ENCODE peak calls at places on chromosomes 2 and 18, in six cellular contexts. One of them, this sample, is unnamed.

GRCh38 chr2:71566271-71566858 is 113.0 kb downstream of the DYSF start:
- DNase-seq in neural crest cell: no peak
- DNase-seq in type B pancreatic cell: no peak
- DNase-seq in fibroblast of lung: peak; percentile 63
- DNase-seq in HFFc6: peak; percentile 43
- DNase-seq in HL-60: no peak
- DNase-seq in this sample: no peak

GRCh38 chr2:240604291-240604938 is 17.9 kb downstream of the CAPN10 start:
- DNase-seq in type B pancreatic cell: no peak
- DNase-seq in HL-60: no peak
- DNase-seq in fibroblast of lung: peak; percentile 36
- DNase-seq in neural crest cell: peak; percentile 48
- DNase-seq in HFFc6: peak; percentile 52
- DNase-seq in this sample: peak; percentile 68

GRCh38 chr18:76405761-76406356 is 89.2 kb downstream of the ZNF516 start:
- DNase-seq in HFFc6: no peak
- DNase-seq in type B pancreatic cell: peak; percentile 69
- DNase-seq in HL-60: no peak
- DNase-seq in neural crest cell: peak; percentile 57
- DNase-seq in fibroblast of lung: peak; percentile 36
- DNase-seq in this sample: no peak

GRCh38 chr2:239092571-239093294 is 244.8 kb downstream of the TWIST2 start:
- DNase-seq in HFFc6: no peak
- DNase-seq in type B pancreatic cell: no peak
- DNase-seq in neural crest cell: no peak
- DNase-seq in fibroblast of lung: no peak
- DNase-seq in HL-60: no peak
- DNase-seq in this sample: no peak

GRCh38 chr2:242043538-242044205 is 174.1 kb downstream of the RTP5 start:
- DNase-seq in fibroblast of lung: no peak
- DNase-seq in HFFc6: no peak
- DNase-seq in HL-60: no peak
- DNase-seq in neural crest cell: no peak
- DNase-seq in type B pancreatic cell: no peak
- DNase-seq in this sample: no peak

GRCh38 chr2:231134910-231135650 is 10.2 kb upstream of the HTR2B start:
- DNase-seq in HL-60: no peak
- DNase-seq in type B pancreatic cell: no peak
- DNase-seq in fibroblast of lung: no peak
- DNase-seq in neural crest cell: no peak
- DNase-seq in HFFc6: no peak
- DNase-seq in this sample: no peak

GRCh38 chr2:171996021-171996420 is 3.7 kb upstream of the METAP1D start:
- DNase-seq in neural crest cell: no peak
- DNase-seq in fibroblast of lung: no peak
- DNase-seq in type B pancreatic cell: no peak
- DNase-seq in HL-60: no peak
- DNase-seq in HFFc6: no peak
- DNase-seq in this sample: no peak

GRCh38 chr2:173414823-173415322 is 60.2 kb downstream of the CDCA7 start:
- DNase-seq in type B pancreatic cell: no peak
- DNase-seq in HFFc6: no peak
- DNase-seq in HL-60: no peak
- DNase-seq in fibroblast of lung: peak; percentile 71
- DNase-seq in neural crest cell: no peak
- DNase-seq in this sample: no peak

GRCh38 chr18:38718365-38718901 is 1152.8 kb upstream of the CELF4 start:
- DNase-seq in HL-60: no peak
- DNase-seq in type B pancreatic cell: no peak
- DNase-seq in fibroblast of lung: no peak
- DNase-seq in neural crest cell: no peak
- DNase-seq in HFFc6: no peak
- DNase-seq in this sample: no peak

GRCh38 chr2:208125242-208125641 is 918 bp upstream of the CRYGD start:
- DNase-seq in fibroblast of lung: no peak
- DNase-seq in HL-60: no peak
- DNase-seq in neural crest cell: no peak
- DNase-seq in type B pancreatic cell: no peak
- DNase-seq in HFFc6: no peak
- DNase-seq in this sample: no peak

GRCh38 chr2:237693281-237694039 is 66.1 kb downstream of the LRRFIP1 start:
- DNase-seq in HFFc6: peak; percentile 66
- DNase-seq in HL-60: no peak
- DNase-seq in neural crest cell: no peak
- DNase-seq in fibroblast of lung: peak; percentile 81
- DNase-seq in type B pancreatic cell: no peak
- DNase-seq in this sample: no peak

GRCh38 chr2:68240446-68240845 is 11.9 kb downstream of the PPP3R1 start:
- DNase-seq in type B pancreatic cell: no peak
- DNase-seq in fibroblast of lung: no peak
- DNase-seq in HFFc6: no peak
- DNase-seq in neural crest cell: no peak
- DNase-seq in HL-60: no peak
- DNase-seq in this sample: no peak

GRCh38 chr2:126635281-126635680 is 20.7 kb upstream of the GYPC start:
- DNase-seq in HFFc6: no peak
- DNase-seq in HL-60: no peak
- DNase-seq in fibroblast of lung: no peak
- DNase-seq in neural crest cell: no peak
- DNase-seq in type B pancreatic cell: no peak
- DNase-seq in this sample: no peak

GRCh38 chr2:239590995-239591915 is 190.4 kb upstream of the HDAC4 start:
- DNase-seq in HFFc6: no peak
- DNase-seq in type B pancreatic cell: no peak
- DNase-seq in neural crest cell: no peak
- DNase-seq in fibroblast of lung: no peak
- DNase-seq in HL-60: no peak
- DNase-seq in this sample: peak; percentile 27

GRCh38 chr2:129092871-129093385 is 774.3 kb upstream of the HS6ST1 start:
- DNase-seq in type B pancreatic cell: no peak
- DNase-seq in HFFc6: no peak
- DNase-seq in HL-60: no peak
- DNase-seq in fibroblast of lung: no peak
- DNase-seq in neural crest cell: no peak
- DNase-seq in this sample: no peak

GRCh38 chr2:114128255-114128654 is 238.4 kb downstream of the ACTR3 start:
- DNase-seq in type B pancreatic cell: no peak
- DNase-seq in neural crest cell: no peak
- DNase-seq in fibroblast of lung: no peak
- DNase-seq in HFFc6: no peak
- DNase-seq in HL-60: no peak
- DNase-seq in this sample: no peak

GRCh38 chr2:12589802-12590320 is 126.9 kb upstream of the TRIB2 start:
- DNase-seq in fibroblast of lung: no peak
- DNase-seq in HL-60: no peak
- DNase-seq in neural crest cell: no peak
- DNase-seq in type B pancreatic cell: no peak
- DNase-seq in HFFc6: no peak
- DNase-seq in this sample: no peak

GRCh38 chr2:69830045-69830905 is 815 bp downstream of the GMCL1 start:
- DNase-seq in neural crest cell: peak; percentile 20
- DNase-seq in fibroblast of lung: peak; percentile 29
- DNase-seq in HFFc6: peak; percentile 13
- DNase-seq in type B pancreatic cell: no peak
- DNase-seq in HL-60: peak; percentile 17
- DNase-seq in this sample: peak; percentile 52

GRCh38 chr2:141611-142010 is 95.3 kb upstream of the FAM110C start:
- DNase-seq in HL-60: no peak
- DNase-seq in neural crest cell: no peak
- DNase-seq in HFFc6: no peak
- DNase-seq in type B pancreatic cell: no peak
- DNase-seq in fibroblast of lung: no peak
- DNase-seq in this sample: no peak

GRCh38 chr2:165627463-165627862 is 158.0 kb downstream of the CSRNP3 start:
- DNase-seq in HFFc6: no peak
- DNase-seq in fibroblast of lung: peak; percentile 84
- DNase-seq in neural crest cell: no peak
- DNase-seq in type B pancreatic cell: no peak
- DNase-seq in HL-60: no peak
- DNase-seq in this sample: no peak

GRCh38 chr2:133837441-133838090 is 269.3 kb upstream of the NCKAP5 start:
- DNase-seq in fibroblast of lung: peak; percentile 43
- DNase-seq in neural crest cell: no peak
- DNase-seq in HL-60: no peak
- DNase-seq in HFFc6: peak; percentile 3
- DNase-seq in type B pancreatic cell: no peak
- DNase-seq in this sample: no peak

GRCh38 chr2:43086451-43087221 is 139.8 kb downstream of the ZFP36L2 start:
- DNase-seq in HFFc6: peak; percentile 97
- DNase-seq in type B pancreatic cell: no peak
- DNase-seq in HL-60: no peak
- DNase-seq in fibroblast of lung: peak; percentile 100
- DNase-seq in neural crest cell: no peak
- DNase-seq in this sample: peak; percentile 43

GRCh38 chr18:55064760-55065159 is 105.5 kb upstream of the CCDC68 start:
- DNase-seq in HL-60: no peak
- DNase-seq in type B pancreatic cell: no peak
- DNase-seq in HFFc6: no peak
- DNase-seq in neural crest cell: no peak
- DNase-seq in fibroblast of lung: no peak
- DNase-seq in this sample: no peak

GRCh38 chr18:48848641-48849143 is 102.1 kb downstream of the SMAD7 start:
- DNase-seq in type B pancreatic cell: no peak
- DNase-seq in fibroblast of lung: peak; percentile 73
- DNase-seq in HFFc6: no peak
- DNase-seq in neural crest cell: no peak
- DNase-seq in HL-60: no peak
- DNase-seq in this sample: no peak

GRCh38 chr2:199850718-199851498 is at the start of gene FTCDNL1:
- DNase-seq in HFFc6: peak; percentile 15
- DNase-seq in fibroblast of lung: peak; percentile 49
- DNase-seq in type B pancreatic cell: peak; percentile 75
- DNase-seq in HL-60: peak; percentile 65
- DNase-seq in neural crest cell: peak; percentile 56
- DNase-seq in this sample: peak; percentile 75

GRCh38 chr2:156589381-156590079 is 153.4 kb downstream of the GPD2 start:
- DNase-seq in fibroblast of lung: peak; percentile 39
- DNase-seq in HFFc6: peak; percentile 45
- DNase-seq in HL-60: no peak
- DNase-seq in type B pancreatic cell: no peak
- DNase-seq in neural crest cell: no peak
- DNase-seq in this sample: no peak

GRCh38 chr18:74994502-74995403 is 214.2 kb downstream of the PTGR3 start:
- DNase-seq in neural crest cell: no peak
- DNase-seq in fibroblast of lung: peak; percentile 49
- DNase-seq in HFFc6: no peak
- DNase-seq in type B pancreatic cell: no peak
- DNase-seq in HL-60: no peak
- DNase-seq in this sample: peak; percentile 58

GRCh38 chr2:234603619-234604018 is 106.7 kb upstream of the ARL4C start:
- DNase-seq in HFFc6: no peak
- DNase-seq in type B pancreatic cell: peak; percentile 44
- DNase-seq in HL-60: no peak
- DNase-seq in fibroblast of lung: no peak
- DNase-seq in neural crest cell: no peak
- DNase-seq in this sample: no peak

GRCh38 chr18:8959551-8960135 is 142.9 kb upstream of the NDUFV2 start:
- DNase-seq in fibroblast of lung: no peak
- DNase-seq in HFFc6: no peak
- DNase-seq in type B pancreatic cell: no peak
- DNase-seq in HL-60: no peak
- DNase-seq in neural crest cell: no peak
- DNase-seq in this sample: no peak

GRCh38 chr18:14074187-14074586 is 58.0 kb downstream of the ZNF519 start:
- DNase-seq in type B pancreatic cell: no peak
- DNase-seq in HFFc6: no peak
- DNase-seq in HL-60: no peak
- DNase-seq in fibroblast of lung: no peak
- DNase-seq in neural crest cell: no peak
- DNase-seq in this sample: no peak
- TF ChIP-seq CTCF in type B pancreatic cell: peak; percentile 42
- TF ChIP-seq CTCF in HFFc6: peak; percentile 40
- TF ChIP-seq CTCF in HL-60: peak; percentile 1
- TF ChIP-seq CTCF in fibroblast of lung: no peak
- TF ChIP-seq CTCF in neural crest cell: peak; percentile 34
- TF ChIP-seq CTCF in this sample: no peak

DNA sequence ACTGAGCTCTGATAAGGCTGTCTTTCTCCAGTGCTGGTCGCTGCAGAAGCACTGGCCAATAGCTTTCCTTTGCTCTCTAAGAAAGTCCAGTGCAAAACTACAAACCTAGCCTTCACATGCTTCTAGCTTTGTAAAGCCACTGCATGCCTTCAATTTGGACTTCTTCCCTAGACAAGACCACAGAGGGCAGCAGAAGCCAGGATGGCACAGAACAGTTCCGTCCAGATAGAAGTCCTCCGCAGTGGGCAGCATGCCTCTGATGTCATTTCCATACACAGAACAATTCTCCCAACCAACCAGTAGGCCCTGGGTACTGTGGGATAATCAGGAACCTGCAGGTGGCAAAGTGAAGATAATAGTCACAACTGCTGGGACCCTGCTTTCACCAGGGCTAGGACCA is 3.3 kb downstream of the ST6GAL2 start:
- DNase-seq in neural crest cell: no peak
- DNase-seq in HL-60: no peak
- DNase-seq in HFFc6: no peak
- DNase-seq in fibroblast of lung: no peak
- DNase-seq in type B pancreatic cell: no peak
- DNase-seq in this sample: no peak
- TF ChIP-seq CTCF in neural crest cell: no peak
- TF ChIP-seq CTCF in HL-60: no peak
- TF ChIP-seq CTCF in HFFc6: peak; percentile 23
- TF ChIP-seq CTCF in fibroblast of lung: no peak
- TF ChIP-seq CTCF in type B pancreatic cell: no peak
- TF ChIP-seq CTCF in this sample: no peak

GRCh38 chr18:53566622-53567021 is 657.8 kb downstream of the MBD2 start:
- DNase-seq in neural crest cell: no peak
- DNase-seq in type B pancreatic cell: no peak
- DNase-seq in HL-60: no peak
- DNase-seq in HFFc6: no peak
- DNase-seq in fibroblast of lung: no peak
- DNase-seq in this sample: no peak

DNA sequence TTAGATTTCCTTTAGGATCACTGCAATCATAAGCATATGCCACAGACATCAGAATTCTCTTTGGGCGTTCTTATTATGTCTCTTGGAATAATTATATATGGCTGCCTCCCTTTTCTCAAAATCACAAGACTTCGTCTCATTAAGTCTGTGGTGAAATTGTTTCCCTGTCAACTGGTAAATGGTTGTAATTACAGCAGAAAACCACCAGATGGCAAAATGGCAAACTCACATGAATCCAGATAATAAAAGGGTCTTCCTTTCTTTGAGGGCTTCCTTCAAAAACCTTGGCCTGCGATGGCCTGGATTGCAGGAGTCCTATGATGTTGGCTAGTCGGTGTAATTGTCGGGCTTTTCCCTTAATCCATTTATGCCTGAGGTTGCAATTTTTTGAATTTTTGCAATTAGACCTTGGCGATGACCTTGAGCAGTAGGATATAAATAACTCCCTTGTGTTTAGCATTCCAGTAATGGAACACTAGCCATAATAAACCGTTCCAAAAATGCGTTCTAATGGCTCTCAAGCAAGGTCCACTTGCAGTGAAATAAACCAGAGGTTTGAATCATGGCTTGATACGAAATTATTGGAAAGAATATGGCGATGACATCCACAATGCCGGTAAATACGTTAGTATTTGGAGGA is 656.4 kb downstream of the MBD2 start:
- DNase-seq in neural crest cell: peak; percentile 4
- DNase-seq in fibroblast of lung: peak; percentile 16
- DNase-seq in HL-60: no peak
- DNase-seq in type B pancreatic cell: no peak
- DNase-seq in HFFc6: peak; percentile 33
- DNase-seq in this sample: no peak
- TF ChIP-seq CTCF in neural crest cell: peak; percentile 75
- TF ChIP-seq CTCF in fibroblast of lung: peak; percentile 47
- TF ChIP-seq CTCF in HL-60: peak; percentile 60
- TF ChIP-seq CTCF in type B pancreatic cell: peak; percentile 79
- TF ChIP-seq CTCF in HFFc6: peak; percentile 83
- TF ChIP-seq CTCF in this sample: peak; percentile 53

GRCh38 chr2:95301186-95301585 is 4.0 kb downstream of the KCNIP3 start:
- DNase-seq in HFFc6: no peak
- DNase-seq in fibroblast of lung: no peak
- DNase-seq in HL-60: no peak
- DNase-seq in type B pancreatic cell: no peak
- DNase-seq in neural crest cell: no peak
- DNase-seq in this sample: no peak
- TF ChIP-seq CTCF in HFFc6: no peak
- TF ChIP-seq CTCF in fibroblast of lung: no peak
- TF ChIP-seq CTCF in HL-60: no peak
- TF ChIP-seq CTCF in type B pancreatic cell: no peak
- TF ChIP-seq CTCF in neural crest cell: no peak
- TF ChIP-seq CTCF in this sample: no peak

This sample was measured in CD14-positive monocyte.